ENCODE peak calls at places on chromosome 18, in five cellular contexts. One of them, this sample, is unnamed.

GRCh38 chr18:45839415-45840395 is 14.2 kb downstream of the SIGLEC15 start:
- DNase-seq in neuronal stem cell: no peak
- DNase-seq in H1: peak
- DNase-seq in H9: peak
- DNase-seq in mesenchymal stem cell: peak
- DNase-seq in this sample: peak

GRCh38 chr18:9380101-9380500 is 45.5 kb downstream of the TWSG1 start:
- DNase-seq in neuronal stem cell: no peak
- DNase-seq in H1: no peak
- DNase-seq in H9: no peak
- DNase-seq in mesenchymal stem cell: peak
- DNase-seq in this sample: no peak

GRCh38 chr18:35131387-35132283 is 90.4 kb downstream of the MAPRE2 start:
- DNase-seq in neuronal stem cell: no peak
- DNase-seq in H1: no peak
- DNase-seq in H9: no peak
- DNase-seq in mesenchymal stem cell: no peak
- DNase-seq in this sample: no peak

GRCh38 chr18:80197490-80197889 is 49.8 kb downstream of the PARD6G start:
- DNase-seq in neuronal stem cell: no peak
- DNase-seq in H1: peak
- DNase-seq in H9: no peak
- DNase-seq in mesenchymal stem cell: peak
- DNase-seq in this sample: no peak

GRCh38 chr18:75360206-75360605 is 67.3 kb downstream of the SMIM21 start:
- DNase-seq in neuronal stem cell: no peak
- DNase-seq in H1: no peak
- DNase-seq in H9: no peak
- DNase-seq in mesenchymal stem cell: no peak
- DNase-seq in this sample: no peak

GRCh38 chr18:11522992-11523391 is 86.4 kb upstream of the SLC35G4 start:
- DNase-seq in neuronal stem cell: no peak
- DNase-seq in H1: no peak
- DNase-seq in H9: no peak
- DNase-seq in mesenchymal stem cell: peak
- DNase-seq in this sample: no peak

GRCh38 chr18:25830787-25831186 is 259.6 kb downstream of the SS18 start:
- DNase-seq in neuronal stem cell: no peak
- DNase-seq in H1: no peak
- DNase-seq in H9: no peak
- DNase-seq in mesenchymal stem cell: peak
- DNase-seq in this sample: peak

GRCh38 chr18:30385684-30386083 is 656.9 kb downstream of the DSC3 start:
- DNase-seq in neuronal stem cell: no peak
- DNase-seq in H1: no peak
- DNase-seq in H9: no peak
- DNase-seq in mesenchymal stem cell: no peak
- DNase-seq in this sample: no peak

GRCh38 chr18:53909668-53910067 is 314.8 kb downstream of the MBD2 start:
- DNase-seq in neuronal stem cell: no peak
- DNase-seq in H1: peak
- DNase-seq in H9: no peak
- DNase-seq in mesenchymal stem cell: peak
- DNase-seq in this sample: peak

GRCh38 chr18:51666717-51667320 is 469.3 kb upstream of the MEX3C start:
- DNase-seq in neuronal stem cell: no peak
- DNase-seq in H1: no peak
- DNase-seq in H9: no peak
- DNase-seq in mesenchymal stem cell: no peak
- DNase-seq in this sample: no peak

GRCh38 chr18:424071-424868 is 76.2 kb downstream of the COLEC12 start:
- DNase-seq in neuronal stem cell: no peak
- DNase-seq in H1: no peak
- DNase-seq in H9: no peak
- DNase-seq in mesenchymal stem cell: no peak
- DNase-seq in this sample: no peak

GRCh38 chr18:36331541-36331971 is 34.0 kb downstream of the FHOD3 start:
- DNase-seq in neuronal stem cell: no peak
- DNase-seq in H1: peak
- DNase-seq in H9: no peak
- DNase-seq in mesenchymal stem cell: no peak
- DNase-seq in this sample: no peak

GRCh38 chr18:61333746-61334490 is 688 bp downstream of the CDH20 start:
- DNase-seq in neuronal stem cell: peak
- DNase-seq in H1: peak
- DNase-seq in H9: peak
- DNase-seq in mesenchymal stem cell: peak
- DNase-seq in this sample: no peak

GRCh38 chr18:52008330-52008729 is 331.7 kb upstream of the DCC start:
- DNase-seq in neuronal stem cell: no peak
- DNase-seq in H1: no peak
- DNase-seq in H9: no peak
- DNase-seq in mesenchymal stem cell: no peak
- DNase-seq in this sample: no peak

GRCh38 chr18:79789901-79790885 is 7.5 kb upstream of the KCNG2 start:
- DNase-seq in neuronal stem cell: no peak
- DNase-seq in H1: no peak
- DNase-seq in H9: no peak
- DNase-seq in mesenchymal stem cell: no peak
- DNase-seq in this sample: no peak

DNA sequence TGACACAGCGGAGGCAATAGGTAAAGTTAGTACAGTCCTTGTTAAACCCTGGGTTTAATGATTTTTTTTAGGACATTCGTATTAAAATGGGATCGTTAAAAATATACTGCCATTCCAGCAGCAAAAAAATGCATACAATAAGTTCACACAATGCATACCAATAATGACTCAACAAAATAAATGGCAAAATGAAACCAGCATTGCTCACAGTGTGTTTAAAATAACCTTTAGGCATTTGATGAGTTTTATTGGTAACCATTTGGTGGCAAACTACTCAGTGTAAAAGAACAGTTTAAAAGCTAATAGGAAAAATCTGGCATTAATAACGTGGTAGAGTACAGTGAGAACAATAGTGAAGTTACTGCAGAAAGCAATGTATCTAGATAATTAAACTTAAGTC is 539.0 kb upstream of the PIK3C3 start:
- DNase-seq in neuronal stem cell: no peak
- DNase-seq in H1: no peak
- DNase-seq in H9: no peak
- DNase-seq in mesenchymal stem cell: no peak
- DNase-seq in this sample: no peak
- H2BK12ac ChIP-seq in neuronal stem cell: no peak
- H2BK12ac ChIP-seq in H1: no peak
- H2BK12ac ChIP-seq in H9: no peak
- H2BK12ac ChIP-seq in mesenchymal stem cell: no peak
- H2BK12ac ChIP-seq in this sample: no peak

GRCh38 chr18:2654105-2654827 is 1.3 kb upstream of the SMCHD1 start:
- DNase-seq in neuronal stem cell: no peak
- DNase-seq in H1: no peak
- DNase-seq in H9: no peak
- DNase-seq in mesenchymal stem cell: no peak
- DNase-seq in this sample: no peak

GRCh38 chr18:2655954-2656236 is 369 bp downstream of the SMCHD1 start:
- DNase-seq in neuronal stem cell: no peak
- DNase-seq in H1: no peak
- DNase-seq in H9: no peak
- DNase-seq in mesenchymal stem cell: no peak
- DNase-seq in this sample: no peak

GRCh38 chr18:2656237-2657042 is 914 bp downstream of the SMCHD1 start:
- DNase-seq in neuronal stem cell: no peak
- DNase-seq in H1: no peak
- DNase-seq in H9: peak
- DNase-seq in mesenchymal stem cell: peak
- DNase-seq in this sample: peak

GRCh38 chr18:2654828-2655152 is 736 bp upstream of the SMCHD1 start:
- DNase-seq in neuronal stem cell: no peak
- DNase-seq in H1: no peak
- DNase-seq in H9: no peak
- DNase-seq in mesenchymal stem cell: no peak
- DNase-seq in this sample: no peak

DNA sequence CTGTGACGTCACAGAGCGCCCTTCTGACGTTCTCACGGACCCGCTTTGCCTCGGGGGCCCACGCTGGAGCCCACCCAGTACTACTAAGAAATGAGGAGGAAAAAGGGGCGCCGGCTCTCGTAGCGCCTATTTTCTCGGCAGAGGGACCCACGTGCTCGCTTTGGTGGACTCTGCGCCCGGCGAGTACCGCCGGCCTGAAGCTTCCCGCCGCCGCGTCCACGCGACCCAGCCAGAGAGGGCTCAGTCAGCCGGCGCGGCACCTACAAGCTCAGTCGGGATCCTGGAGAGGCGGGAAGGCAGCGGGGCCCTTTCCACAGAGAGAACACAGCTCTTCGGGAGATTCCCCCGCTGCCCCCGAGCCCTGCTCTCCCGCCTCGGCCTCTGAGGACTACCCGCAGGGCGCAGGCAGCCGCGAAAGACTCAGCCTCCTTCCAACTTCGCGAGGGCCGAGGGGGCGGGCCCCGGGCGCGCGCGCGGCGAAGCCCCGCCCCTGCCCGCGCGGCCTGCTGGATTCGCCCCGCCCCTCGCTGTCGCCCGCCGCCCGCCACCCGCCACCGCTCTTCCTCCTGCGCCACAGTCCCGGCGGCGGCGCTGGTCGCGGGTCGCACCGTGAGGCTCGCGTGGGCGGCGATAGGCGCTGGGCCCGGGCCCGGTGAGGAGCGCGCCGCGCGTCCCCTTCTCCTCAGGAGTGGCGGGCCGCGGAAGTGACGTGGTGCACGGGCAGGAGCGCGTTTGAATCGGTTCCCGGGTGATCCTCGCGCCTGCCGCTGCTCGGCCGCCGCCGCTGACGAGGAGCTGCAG is at the start of gene SMCHD1:
- DNase-seq in neuronal stem cell: peak
- DNase-seq in H1: peak
- DNase-seq in H9: peak
- DNase-seq in mesenchymal stem cell: peak
- DNase-seq in this sample: peak
- H2AK5ac ChIP-seq in neuronal stem cell: peak
- H2AK5ac ChIP-seq in H1: no peak
- H2AK5ac ChIP-seq in H9: no peak
- H2AK5ac ChIP-seq in mesenchymal stem cell: no peak
- H2AK5ac ChIP-seq in this sample: no peak

DNA sequence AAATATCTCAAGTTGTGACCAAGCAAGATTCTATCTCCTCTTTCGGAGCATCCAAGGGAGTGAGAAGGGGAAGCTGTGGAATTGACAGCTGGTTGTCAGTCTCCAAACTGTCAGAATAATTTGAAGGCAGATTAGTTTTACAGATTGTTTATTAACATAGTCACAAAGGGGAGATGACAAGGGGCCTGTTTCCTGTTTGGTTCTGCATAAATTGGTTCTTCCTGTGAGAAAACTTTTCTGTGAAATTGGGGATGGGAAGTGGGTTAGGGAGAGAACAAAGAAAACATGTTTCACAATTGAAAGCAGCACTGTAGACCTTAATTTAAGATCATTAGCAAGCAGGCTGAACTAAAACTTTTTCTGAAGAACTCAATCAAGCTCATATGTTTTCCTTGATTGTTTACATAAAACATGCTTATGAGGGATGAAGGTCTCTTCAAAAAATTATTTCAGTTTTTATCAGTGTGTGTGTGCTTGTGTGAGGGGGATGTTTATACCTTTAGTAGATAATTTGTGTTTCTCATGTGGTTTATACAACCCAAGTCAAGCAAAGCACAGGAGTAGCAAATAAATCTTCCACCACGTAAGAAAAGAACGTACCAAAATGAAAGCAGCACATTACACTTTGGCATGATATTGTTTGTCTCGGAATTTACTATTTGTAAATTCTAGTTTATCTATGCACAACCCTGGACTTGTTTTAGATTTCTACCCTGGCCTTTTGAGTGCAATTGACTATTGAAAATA is 604.9 kb upstream of the CDH2 start:
- DNase-seq in neuronal stem cell: no peak
- DNase-seq in H1: no peak
- DNase-seq in H9: no peak
- DNase-seq in mesenchymal stem cell: no peak
- DNase-seq in this sample: no peak
- H2BK12ac ChIP-seq in neuronal stem cell: no peak
- H2BK12ac ChIP-seq in H1: no peak
- H2BK12ac ChIP-seq in H9: no peak
- H2BK12ac ChIP-seq in mesenchymal stem cell: no peak
- H2BK12ac ChIP-seq in this sample: no peak

GRCh38 chr18:63981719-63982118 is 11.8 kb downstream of the SERPINB8 start:
- DNase-seq in neuronal stem cell: no peak
- DNase-seq in H1: no peak
- DNase-seq in H9: no peak
- DNase-seq in mesenchymal stem cell: no peak
- DNase-seq in this sample: peak

GRCh38 chr18:63980896-63981454 is 11.1 kb downstream of the SERPINB8 start:
- DNase-seq in neuronal stem cell: no peak
- DNase-seq in H1: no peak
- DNase-seq in H9: no peak
- DNase-seq in mesenchymal stem cell: no peak
- DNase-seq in this sample: no peak

GRCh38 chr18:63979409-63979908 is 9.6 kb downstream of the SERPINB8 start:
- DNase-seq in neuronal stem cell: peak
- DNase-seq in H1: peak
- DNase-seq in H9: peak
- DNase-seq in mesenchymal stem cell: peak
- DNase-seq in this sample: peak

GRCh38 chr18:63982361-63982760 is 12.5 kb downstream of the SERPINB8 start:
- DNase-seq in neuronal stem cell: no peak
- DNase-seq in H1: no peak
- DNase-seq in H9: no peak
- DNase-seq in mesenchymal stem cell: no peak
- DNase-seq in this sample: no peak

DNA sequence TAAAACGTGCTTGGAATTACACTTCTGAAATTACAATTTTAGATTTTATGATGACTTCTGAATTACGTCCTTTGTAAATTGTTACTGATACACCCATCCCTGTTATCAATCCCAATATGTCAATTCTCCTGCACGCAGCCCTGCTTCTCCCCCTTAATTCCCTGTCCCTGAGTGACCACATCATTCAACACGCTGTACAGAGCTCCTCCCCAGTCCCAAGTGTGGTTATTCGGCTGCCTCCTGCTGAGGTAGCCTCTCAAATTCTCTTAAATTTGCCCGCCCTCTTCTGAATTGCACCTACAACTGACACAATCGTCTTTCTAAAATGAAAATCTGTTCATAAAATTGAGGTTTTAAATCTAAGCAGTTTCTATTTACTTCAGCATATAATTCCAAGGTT is 10.1 kb downstream of the SERPINB8 start:
- DNase-seq in neuronal stem cell: no peak
- DNase-seq in H1: no peak
- DNase-seq in H9: no peak
- DNase-seq in mesenchymal stem cell: no peak
- DNase-seq in this sample: no peak
- H2AK5ac ChIP-seq in neuronal stem cell: no peak
- H2AK5ac ChIP-seq in H1: no peak
- H2AK5ac ChIP-seq in H9: no peak
- H2AK5ac ChIP-seq in mesenchymal stem cell: no peak
- H2AK5ac ChIP-seq in this sample: no peak

DNA sequence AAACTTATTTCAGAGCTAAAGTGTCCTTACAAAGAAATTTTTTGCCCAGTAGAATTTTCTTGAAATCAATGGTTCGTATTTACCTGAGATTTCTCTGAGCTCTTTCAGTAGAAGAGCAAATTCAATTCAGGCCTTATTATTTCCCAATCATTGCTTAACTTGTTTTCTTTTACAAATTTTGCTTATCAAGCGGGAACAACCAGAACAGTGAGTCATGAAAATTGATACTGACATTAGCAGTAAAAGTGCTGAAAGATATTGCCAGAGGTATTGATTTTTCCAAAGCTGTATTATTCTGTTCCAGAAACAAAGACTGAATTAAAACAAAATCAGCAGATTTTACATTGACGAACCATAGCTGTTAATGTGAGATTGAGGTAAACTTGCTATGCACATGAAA is 10.1 kb upstream of the RIOK3 start:
- DNase-seq in neuronal stem cell: no peak
- DNase-seq in H1: no peak
- DNase-seq in H9: no peak
- DNase-seq in mesenchymal stem cell: no peak
- DNase-seq in this sample: no peak
- H2BK12ac ChIP-seq in neuronal stem cell: no peak
- H2BK12ac ChIP-seq in H1: no peak
- H2BK12ac ChIP-seq in H9: no peak
- H2BK12ac ChIP-seq in mesenchymal stem cell: no peak
- H2BK12ac ChIP-seq in this sample: no peak

This sample was measured in trophoblast cell.